ENCODE peak calls at places on chromosomes 1 and 21, in eight cellular contexts. W, K, C, N, I, R, T and E are unnamed samples.

GRCh38 chr1:231159963-231160761 is 1.7 kb upstream of the TRIM67 start:
- DNase-seq in W (no peak), I (no peak), R (no peak), K (no peak), T (no peak), C (no peak), N (no peak), E (no peak)

GRCh38 chr1:78726686-78727085 is 77.1 kb downstream of the IFI44 start:
- DNase-seq in I (no peak), T (no peak), R (no peak), W (no peak), C (no peak), K (no peak), N (no peak), E (no peak)

GRCh38 chr1:244030481-244031040 is 20.5 kb upstream of the ZBTB18 start:
- DNase-seq in I (no peak), K (no peak), N (no peak), R (no peak), T (no peak), C (no peak), W (no peak), E (no peak)

GRCh38 chr1:32759521-32759980 is 57.0 kb upstream of the SYNC start:
- DNase-seq in R (no peak), W (peak; percentile 92), I (no peak), C (peak; percentile 82), K (no peak), T (peak; percentile 55), N (peak; percentile 86), E (no peak)

GRCh38 chr1:33055210-33055991 is 18.7 kb upstream of the AK2 start:
- DNase-seq in R (peak; percentile 86), N (peak; percentile 57), I (peak; percentile 87), W (peak; percentile 66), C (peak; percentile 71), K (peak; percentile 87), T (peak; percentile 92), E (peak; percentile 87)

GRCh38 chr1:147245129-147245528 is 2.6 kb downstream of the CHD1L start:
- DNase-seq in T (no peak), N (no peak), C (no peak), I (no peak), K (no peak), W (no peak), R (no peak), E (no peak)

GRCh38 chr1:203559523-203559922 is 65.6 kb downstream of the OPTC start:
- DNase-seq in I (no peak), R (no peak), K (peak; percentile 73), C (no peak), W (no peak), N (no peak), T (no peak), E (no peak)

GRCh38 chr1:214072758-214073157 is 85.0 kb downstream of the PROX1 start:
- DNase-seq in R (no peak), I (no peak), N (no peak), T (no peak), W (no peak), K (no peak), C (no peak), E (no peak)

GRCh38 chr21:43281661-43282357 is 113.0 kb downstream of the CRYAA start:
- DNase-seq in W (no peak), R (no peak), C (no peak), T (no peak), N (no peak), K (no peak), I (no peak), E (no peak)

GRCh38 chr1:26059906-26060305 is 7.5 kb downstream of the TRIM63 start:
- DNase-seq in R (no peak), K (no peak), T (no peak), C (no peak), N (no peak), W (no peak), I (no peak), E (no peak)

GRCh38 chr1:153880962-153881361 is 41.8 kb downstream of the GATAD2B start:
- DNase-seq in C (peak; percentile 83), R (peak; percentile 99), W (peak; percentile 78), K (peak; percentile 92), N (peak; percentile 52), I (peak; percentile 91), T (peak; percentile 47), E (peak; percentile 94)

GRCh38 chr1:110003747-110004428 is 19.3 kb downstream of the AHCYL1 start:
- DNase-seq in T (peak; percentile 88), N (peak; percentile 75), I (peak; percentile 43), W (peak; percentile 61), C (peak; percentile 63), K (peak; percentile 71), R (peak; percentile 93), E (peak; percentile 78)

GRCh38 chr1:157110686-157111085 is 11.1 kb upstream of the ETV3L start:
- DNase-seq in T (no peak), C (no peak), K (no peak), R (no peak), W (no peak), I (no peak), N (no peak), E (peak; percentile 64)

GRCh38 chr1:160070243-160071163 is 543 bp upstream of the KCNJ10 start:
- DNase-seq in C (peak; percentile 76), R (peak; percentile 74), I (peak; percentile 77), K (peak; percentile 69), N (peak; percentile 45), W (peak; percentile 56), T (peak; percentile 36), E (peak; percentile 95)
- TF ChIP-seq POLR2A in C (no peak), R (no peak), I (no peak), K (no peak), N (no peak), W (peak; percentile 24), T (no peak), E (no peak)

GRCh38 chr1:222709700-222710153 is 2.6 kb downstream of the AIDA start:
- DNase-seq in I (no peak), C (no peak), W (no peak), R (no peak), N (no peak), T (no peak), K (no peak), E (no peak)

GRCh38 chr1:222716393-222716792 is 4.0 kb downstream of the BROX start:
- DNase-seq in R (no peak), W (no peak), I (no peak), T (no peak), K (no peak), N (no peak), C (no peak), E (no peak)

GRCh38 chr1:222713091-222714012 is 988 bp downstream of the BROX start:
- DNase-seq in I (peak; percentile 93), K (peak; percentile 93), N (peak; percentile 93), T (peak; percentile 95), W (peak; percentile 95), C (peak; percentile 92), R (peak; percentile 97), E (peak; percentile 98)

GRCh38 chr1:222711319-222712252 is 705 bp downstream of the AIDA start:
- DNase-seq in C (peak; percentile 73), I (peak; percentile 68), T (peak; percentile 58), N (peak; percentile 37), R (peak; percentile 67), W (peak; percentile 40), K (peak; percentile 70), E (peak; percentile 56)

GRCh38 chr1:222712253-222713090 is at the start of the genes AIDA and BROX:
- DNase-seq in R (peak; percentile 84), W (peak; percentile 93), K (peak; percentile 92), N (peak; percentile 89), C (peak; percentile 98), I (peak; percentile 96), T (peak; percentile 85), E (peak; percentile 92)
- TF ChIP-seq POLR2A in R (no peak), W (peak; percentile 57), K (peak; percentile 72), N (no peak), C (peak; percentile 23), I (no peak), T (no peak), E (no peak)

GRCh38 chr1:2185880-2186855 is 8.4 kb downstream of the FAAP20 start:
- DNase-seq in W (no peak), T (no peak), C (no peak), K (peak; percentile 17), N (no peak), R (no peak), I (no peak), E (no peak)
- TF ChIP-seq POLR2A in W (no peak), T (no peak), C (no peak), K (no peak), N (no peak), R (no peak), I (no peak), E (no peak)

GRCh38 chr1:52141513-52142219 is at the start of gene ZFYVE9:
- DNase-seq in N (peak; percentile 33), R (peak; percentile 79), I (peak; percentile 75), T (peak; percentile 72), C (peak; percentile 87), W (peak; percentile 59), K (peak; percentile 70), E (peak; percentile 94)
- TF ChIP-seq POLR2A in N (no peak), R (peak; percentile 45), I (no peak), T (peak; percentile 47), C (peak; percentile 36), W (peak; percentile 26), K (peak; percentile 73), E (no peak)

DNA sequence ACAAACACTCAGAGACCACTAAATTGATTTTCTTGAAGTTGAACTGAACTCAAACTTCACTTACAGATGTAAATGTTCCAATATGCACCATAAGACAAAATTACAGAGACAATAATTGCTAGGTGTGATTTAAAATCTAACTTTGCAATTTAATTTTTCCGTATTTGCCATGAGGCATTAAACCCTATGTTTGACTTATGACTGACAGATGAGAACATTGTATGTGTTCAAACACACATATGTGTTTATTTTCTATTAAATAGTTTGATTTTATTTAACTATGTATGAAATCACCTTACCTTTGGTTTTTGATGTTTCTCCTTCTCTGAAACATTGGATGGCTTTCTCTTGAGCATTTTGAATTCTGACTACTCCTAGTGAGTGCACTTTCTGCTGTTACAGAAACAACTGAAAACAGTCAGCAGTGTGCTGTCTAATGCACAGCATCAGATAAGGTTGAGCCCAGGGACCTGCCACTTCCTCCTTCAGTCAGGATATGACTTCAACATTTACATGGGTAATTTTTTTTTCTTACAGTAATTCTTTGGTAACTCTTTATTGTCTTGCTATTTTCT is at the start of gene SAMSN1:
- DNase-seq in C (no peak), N (peak; percentile 19), I (no peak), W (no peak), K (peak; percentile 28), T (no peak), R (peak; percentile 85), E (no peak)
- TF ChIP-seq POLR2A in C (peak; percentile 72), N (no peak), I (no peak), W (peak; percentile 38), K (peak; percentile 36), T (no peak), R (peak; percentile 69), E (no peak)

GRCh38 chr1:61435226-61435625 is 289.7 kb downstream of the TM2D1 start:
- DNase-seq in I (no peak), W (no peak), K (no peak), R (peak; percentile 81), N (no peak), C (no peak), T (no peak), E (no peak)
- TF ChIP-seq POLR2A in I (no peak), W (no peak), K (no peak), R (no peak), N (no peak), C (no peak), T (no peak), E (no peak)